ENCODE peak calls at places on chromosomes 11 and 22, in five cellular contexts. One of them, this sample, is unnamed.

GRCh38 chr11:13334068-13334785 is 56.6 kb downstream of the BMAL1 start:
- DNase-seq in lung: no peak
- DNase-seq in adrenal gland: no peak
- DNase-seq in PC-9: no peak
- DNase-seq in IMR-90: no peak
- DNase-seq in this sample: no peak

GRCh38 chr11:126477526-126478275 is 122.2 kb downstream of the ST3GAL4 start:
- DNase-seq in IMR-90: no peak
- DNase-seq in PC-9: no peak
- DNase-seq in lung: no peak
- DNase-seq in adrenal gland: no peak
- DNase-seq in this sample: no peak

GRCh38 chr11:61815790-61816735 is 740 bp downstream of the FADS1 start:
- DNase-seq in IMR-90: peak; percentile 60
- DNase-seq in adrenal gland: peak; percentile 91
- DNase-seq in PC-9: peak; percentile 78
- DNase-seq in lung: peak; percentile 70
- DNase-seq in this sample: no peak

GRCh38 chr11:5986885-5987284 is at the start of gene OR52L1:
- DNase-seq in PC-9: no peak
- DNase-seq in lung: no peak
- DNase-seq in IMR-90: no peak
- DNase-seq in adrenal gland: no peak
- DNase-seq in this sample: no peak

GRCh38 chr22:37103151-37103550 is 6.4 kb downstream of the TMPRSS6 start:
- DNase-seq in IMR-90: no peak
- DNase-seq in lung: no peak
- DNase-seq in PC-9: no peak
- DNase-seq in adrenal gland: no peak
- DNase-seq in this sample: no peak

GRCh38 chr11:106524446-106524845 is 447.0 kb downstream of the AASDHPPT start:
- DNase-seq in lung: no peak
- DNase-seq in adrenal gland: no peak
- DNase-seq in IMR-90: no peak
- DNase-seq in PC-9: no peak
- DNase-seq in this sample: no peak

GRCh38 chr22:43723816-43724215 is 88.3 kb downstream of the EFCAB6 start:
- DNase-seq in lung: no peak
- DNase-seq in adrenal gland: no peak
- DNase-seq in IMR-90: peak; percentile 13
- DNase-seq in PC-9: no peak
- DNase-seq in this sample: no peak

GRCh38 chr22:50074056-50074455 is 11.2 kb downstream of the MLC1 start:
- DNase-seq in IMR-90: no peak
- DNase-seq in adrenal gland: no peak
- DNase-seq in PC-9: no peak
- DNase-seq in lung: no peak
- DNase-seq in this sample: no peak

GRCh38 chr11:34655335-34656008 is 34.6 kb downstream of the EHF start:
- DNase-seq in lung: no peak
- DNase-seq in adrenal gland: no peak
- DNase-seq in IMR-90: peak; percentile 97
- DNase-seq in PC-9: peak; percentile 77
- DNase-seq in this sample: no peak

GRCh38 chr11:76627541-76628082 is 42.9 kb downstream of the LRRC32 start:
- DNase-seq in IMR-90: no peak
- DNase-seq in adrenal gland: peak; percentile 36
- DNase-seq in PC-9: no peak
- DNase-seq in lung: no peak
- DNase-seq in this sample: no peak

GRCh38 chr11:121300972-121301699 is 8.6 kb downstream of the SC5D start:
- DNase-seq in PC-9: peak; percentile 21
- DNase-seq in lung: no peak
- DNase-seq in adrenal gland: no peak
- DNase-seq in IMR-90: no peak
- DNase-seq in this sample: no peak

GRCh38 chr11:126440792-126441514 is 85.5 kb downstream of the ST3GAL4 start:
- DNase-seq in IMR-90: peak; percentile 59
- DNase-seq in lung: peak; percentile 84
- DNase-seq in PC-9: peak; percentile 52
- DNase-seq in adrenal gland: peak; percentile 92
- DNase-seq in this sample: no peak

GRCh38 chr11:66415423-66415822 is 5.4 kb upstream of the NPAS4 start:
- DNase-seq in adrenal gland: no peak
- DNase-seq in PC-9: no peak
- DNase-seq in lung: no peak
- DNase-seq in IMR-90: no peak
- DNase-seq in this sample: no peak

GRCh38 chr11:69300124-69301032 is 6.4 kb downstream of the MYEOV start:
- DNase-seq in lung: no peak
- DNase-seq in PC-9: peak; percentile 86
- DNase-seq in IMR-90: peak; percentile 61
- DNase-seq in adrenal gland: no peak
- DNase-seq in this sample: no peak

GRCh38 chr22:35380013-35380412 is 883 bp upstream of the HMOX1 start:
- DNase-seq in adrenal gland: no peak
- DNase-seq in IMR-90: peak; percentile 17
- DNase-seq in PC-9: peak; percentile 70
- DNase-seq in lung: no peak
- DNase-seq in this sample: no peak

GRCh38 chr11:28581286-28582242 is 473.4 kb downstream of the METTL15 start:
- DNase-seq in IMR-90: peak; percentile 78
- DNase-seq in adrenal gland: no peak
- DNase-seq in PC-9: no peak
- DNase-seq in lung: no peak
- DNase-seq in this sample: no peak
- TF ChIP-seq CTCF in IMR-90: no peak
- TF ChIP-seq CTCF in adrenal gland: no peak
- TF ChIP-seq CTCF in PC-9: no peak
- TF ChIP-seq CTCF in lung: no peak
- TF ChIP-seq CTCF in this sample: no peak

DNA sequence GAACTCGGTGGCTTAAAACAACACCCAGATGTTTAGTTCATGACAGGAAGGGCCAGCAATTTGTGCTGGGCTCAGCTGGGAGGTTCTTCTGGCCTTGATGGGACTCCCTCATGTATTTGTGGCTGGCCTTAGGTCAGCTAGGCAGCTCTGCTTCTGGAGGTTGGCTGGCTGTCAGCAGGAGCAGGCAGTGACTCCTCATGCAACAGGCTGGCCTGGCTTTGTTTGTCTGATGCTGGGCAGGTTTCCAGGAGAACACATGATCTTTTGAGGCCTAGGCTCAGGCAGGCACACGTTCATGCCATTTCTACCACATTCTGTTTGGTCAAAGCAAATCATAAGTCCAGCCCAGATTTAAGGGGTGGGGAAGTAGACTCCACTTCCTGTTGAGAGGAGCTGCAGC is 571.2 kb downstream of the TBC1D22A start:
- DNase-seq in PC-9: no peak
- DNase-seq in lung: no peak
- DNase-seq in adrenal gland: peak; percentile 35
- DNase-seq in IMR-90: peak; percentile 71
- DNase-seq in this sample: no peak
- H3K27me3 ChIP-seq in PC-9: peaks cover 4% of the 10 kb centered on the region
- H3K27me3 ChIP-seq in lung: peaks cover 3% of the 10 kb centered on the region
- H3K27me3 ChIP-seq in adrenal gland: no peaks in the 10 kb centered on the region
- H3K27me3 ChIP-seq in IMR-90: no peaks in the 10 kb centered on the region
- H3K27me3 ChIP-seq in this sample: no peaks in the 10 kb centered on the region

DNA sequence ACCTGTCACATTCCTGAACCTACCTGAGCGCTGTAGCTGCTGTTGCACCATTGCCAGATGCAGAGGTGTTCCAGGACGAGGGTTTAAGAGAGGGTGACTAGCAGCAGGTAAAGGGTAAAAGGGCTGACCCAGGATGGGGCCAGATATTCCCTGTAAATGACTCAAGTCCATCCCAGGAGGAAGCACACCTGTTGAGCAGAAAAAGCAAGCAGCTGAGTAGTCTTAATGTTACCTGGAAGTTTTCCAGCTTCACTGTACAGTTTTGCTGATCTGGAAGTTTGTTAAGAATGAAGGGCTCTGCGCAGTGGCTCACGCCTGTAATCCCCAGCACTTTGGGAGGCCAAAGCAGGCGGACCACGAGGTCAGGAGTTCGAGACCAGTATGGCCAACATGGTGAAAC is 41.3 kb downstream of the DRG1 start:
- DNase-seq in adrenal gland: peak; percentile 42
- DNase-seq in IMR-90: no peak
- DNase-seq in PC-9: no peak
- DNase-seq in lung: no peak
- DNase-seq in this sample: no peak
- H3K36me3 ChIP-seq in adrenal gland: peaks cover 86% of the 10 kb centered on the region
- H3K36me3 ChIP-seq in IMR-90: peaks cover 66% of the 10 kb centered on the region
- H3K36me3 ChIP-seq in PC-9: peaks cover 25% of the 10 kb centered on the region
- H3K36me3 ChIP-seq in lung: peaks cover 48% of the 10 kb centered on the region
- H3K36me3 ChIP-seq in this sample: peaks cover 2% of the 10 kb centered on the region

GRCh38 chr22:39448205-39449054 is 8.4 kb upstream of the MGAT3 start:
- DNase-seq in IMR-90: no peak
- DNase-seq in PC-9: peak; percentile 87
- DNase-seq in lung: no peak
- DNase-seq in adrenal gland: no peak
- DNase-seq in this sample: no peak

GRCh38 chr22:39444937-39445465 is 11.8 kb upstream of the MGAT3 start:
- DNase-seq in IMR-90: no peak
- DNase-seq in adrenal gland: no peak
- DNase-seq in lung: no peak
- DNase-seq in PC-9: no peak
- DNase-seq in this sample: no peak

GRCh38 chr22:39443416-39443815 is 13.4 kb upstream of the MGAT3 start:
- DNase-seq in lung: no peak
- DNase-seq in IMR-90: no peak
- DNase-seq in adrenal gland: no peak
- DNase-seq in PC-9: no peak
- DNase-seq in this sample: no peak

GRCh38 chr22:39444247-39444800 is 12.5 kb upstream of the MGAT3 start:
- DNase-seq in IMR-90: no peak
- DNase-seq in lung: no peak
- DNase-seq in adrenal gland: no peak
- DNase-seq in PC-9: no peak
- DNase-seq in this sample: no peak

GRCh38 chr22:39446239-39446721 is 10.5 kb upstream of the MGAT3 start:
- DNase-seq in PC-9: no peak
- DNase-seq in adrenal gland: no peak
- DNase-seq in IMR-90: no peak
- DNase-seq in lung: no peak
- DNase-seq in this sample: no peak
- TF ChIP-seq CTCF in PC-9: no peak
- TF ChIP-seq CTCF in adrenal gland: no peak
- TF ChIP-seq CTCF in IMR-90: no peak
- TF ChIP-seq CTCF in lung: no peak
- TF ChIP-seq CTCF in this sample: no peak

DNA sequence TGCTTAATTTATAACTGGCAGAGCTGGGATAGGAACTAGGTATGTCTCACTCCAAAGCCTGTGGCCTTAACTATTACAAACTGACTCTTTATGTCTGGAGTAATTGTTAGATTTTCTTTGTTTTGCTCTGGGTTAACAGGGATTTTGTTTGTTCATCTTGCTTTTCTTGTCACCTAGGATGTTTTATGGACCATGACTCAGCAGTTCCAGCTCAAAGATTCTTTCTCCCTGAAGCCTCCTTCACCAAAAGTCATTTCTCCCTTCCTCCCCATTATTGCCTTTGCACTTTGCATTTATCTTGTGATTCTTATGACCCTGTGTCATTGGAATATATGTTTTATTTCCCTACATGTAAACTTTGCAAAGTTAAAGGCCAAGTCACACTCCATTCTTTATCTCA is 327.9 kb downstream of the DLG2 start:
- DNase-seq in PC-9: no peak
- DNase-seq in lung: no peak
- DNase-seq in IMR-90: no peak
- DNase-seq in adrenal gland: no peak
- DNase-seq in this sample: peak; percentile 37
- H3K27me3 ChIP-seq in PC-9: no peaks in the 10 kb centered on the region
- H3K27me3 ChIP-seq in lung: no peaks in the 10 kb centered on the region
- H3K27me3 ChIP-seq in IMR-90: no peaks in the 10 kb centered on the region
- H3K27me3 ChIP-seq in adrenal gland: no peaks in the 10 kb centered on the region
- H3K27me3 ChIP-seq in this sample: no peaks in the 10 kb centered on the region

GRCh38 chr22:20749453-20749852 is 24.5 kb upstream of the SERPIND1 start:
- DNase-seq in PC-9: no peak
- DNase-seq in adrenal gland: no peak
- DNase-seq in IMR-90: no peak
- DNase-seq in lung: no peak
- DNase-seq in this sample: no peak

GRCh38 chr22:20750461-20751184 is 23.3 kb upstream of the SERPIND1 start:
- DNase-seq in lung: peak; percentile 72
- DNase-seq in PC-9: no peak
- DNase-seq in adrenal gland: peak; percentile 88
- DNase-seq in IMR-90: peak; percentile 90
- DNase-seq in this sample: peak; percentile 64

GRCh38 chr22:20748082-20748481 is 25.8 kb upstream of the SERPIND1 start:
- DNase-seq in IMR-90: no peak
- DNase-seq in adrenal gland: no peak
- DNase-seq in PC-9: no peak
- DNase-seq in lung: no peak
- DNase-seq in this sample: no peak

GRCh38 chr22:20747223-20747622 is 26.7 kb upstream of the SERPIND1 start:
- DNase-seq in adrenal gland: no peak
- DNase-seq in PC-9: no peak
- DNase-seq in lung: no peak
- DNase-seq in IMR-90: no peak
- DNase-seq in this sample: no peak

DNA sequence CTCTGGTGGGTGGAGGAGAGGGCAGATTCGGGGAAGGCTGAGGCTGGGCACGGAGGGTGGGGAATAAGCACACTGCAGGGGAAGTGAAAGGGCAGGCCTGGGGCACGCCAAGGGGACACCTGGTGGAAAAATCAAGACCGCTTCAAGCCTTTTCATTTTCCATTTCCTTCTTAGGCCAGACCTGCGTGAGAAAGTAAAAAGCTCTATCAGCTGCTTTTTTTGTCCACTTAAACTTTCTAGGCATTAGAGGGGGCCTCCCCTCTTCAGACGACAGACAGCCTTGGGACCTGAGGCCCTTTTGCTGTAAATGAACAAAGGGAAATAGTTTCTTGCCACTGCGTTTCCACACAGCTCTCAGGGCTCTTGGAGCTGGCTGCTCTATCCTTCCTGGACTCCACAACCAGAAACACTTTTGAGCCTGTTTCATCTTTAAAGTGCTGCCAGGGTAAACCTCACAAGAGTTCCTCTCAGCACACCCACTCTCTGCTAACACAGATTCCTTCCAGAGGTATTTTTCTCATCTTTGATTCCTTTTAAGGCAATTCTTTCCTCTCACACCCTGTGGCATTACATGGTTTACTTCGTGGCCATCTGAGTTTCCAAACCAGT is 25.0 kb upstream of the SERPIND1 start:
- DNase-seq in lung: no peak
- DNase-seq in PC-9: no peak
- DNase-seq in IMR-90: peak; percentile 52
- DNase-seq in adrenal gland: no peak
- DNase-seq in this sample: no peak
- H3K36me3 ChIP-seq in lung: peaks cover 7% of the 10 kb centered on the region
- H3K36me3 ChIP-seq in PC-9: no peaks in the 10 kb centered on the region
- H3K36me3 ChIP-seq in IMR-90: peaks cover 56% of the 10 kb centered on the region
- H3K36me3 ChIP-seq in adrenal gland: peaks cover 74% of the 10 kb centered on the region
- H3K36me3 ChIP-seq in this sample: no peaks in the 10 kb centered on the region